ENCODE peak calls at places on chromosomes 1 and 21, in eight cellular contexts. W is esophagus squamous epithelium, F is osteoblast, H is GM12878, K is cardiac fibroblast, A is tibial artery, X is BE2C, O is choroid plexus epithelial cell. L is an unnamed sample.

GRCh38 chr1:90348934-90349333 is 354.0 kb downstream of the ZNF326 start:
- DNase-seq in W (no peak), O (no peak), K (no peak), X (no peak), A (no peak), H (no peak), F (no peak), L (no peak)

GRCh38 chr1:201614262-201615015 is 75.5 kb downstream of the NAV1 start:
- DNase-seq in X (no peak), K (peak), W (no peak), O (peak), A (no peak), F (peak), H (no peak), L (no peak)

GRCh38 chr1:153174624-153175023 is 23.9 kb upstream of the SPRR2G start:
- DNase-seq in O (no peak), H (no peak), A (no peak), K (no peak), W (no peak), F (no peak), X (no peak), L (no peak)

GRCh38 chr1:53371851-53372250 is 44.0 kb upstream of the LRP8 start:
- DNase-seq in F (no peak), H (no peak), X (no peak), O (no peak), W (no peak), A (peak), K (no peak), L (no peak)

GRCh38 chr1:235999259-235999925 is 65.5 kb downstream of the NID1 start:
- DNase-seq in F (peak), W (no peak), H (peak), O (peak), K (peak), A (no peak), X (no peak), L (peak)

GRCh38 chr21:33642896-33643657 is 776 bp downstream of the ITSN1 start:
- DNase-seq in W (no peak), F (peak), O (peak), K (peak), X (peak), A (peak), H (no peak), L (no peak)

GRCh38 chr1:47298025-47298699 is 15.8 kb downstream of the STIL start:
- DNase-seq in X (no peak), F (peak), A (no peak), O (no peak), H (no peak), W (no peak), K (peak), L (no peak)

GRCh38 chr1:177274687-177275211 is 104.0 kb downstream of the BRINP2 start:
- DNase-seq in K (peak), W (no peak), X (no peak), F (peak), H (no peak), O (peak), A (peak), L (no peak)

GRCh38 chr21:42229676-42230075 is 10.7 kb downstream of the ABCG1 start:
- DNase-seq in O (no peak), H (no peak), K (no peak), X (no peak), F (no peak), A (no peak), W (no peak), L (no peak)

GRCh38 chr1:4048076-4048475 is 148.0 kb upstream of the C1orf174 start:
- DNase-seq in A (no peak), F (no peak), O (no peak), X (no peak), W (no peak), K (no peak), H (no peak), L (no peak)

GRCh38 chr1:200147742-200148141 is 120.2 kb downstream of the NR5A2 start:
- DNase-seq in A (no peak), F (no peak), X (no peak), K (no peak), H (no peak), O (no peak), W (no peak), L (no peak)

GRCh38 chr1:200147094-200147493 is 119.6 kb downstream of the NR5A2 start:
- DNase-seq in H (no peak), K (no peak), A (no peak), F (no peak), W (no peak), X (no peak), O (no peak), L (no peak)

GRCh38 chr1:200146100-200146499 is 118.6 kb downstream of the NR5A2 start:
- DNase-seq in A (no peak), X (no peak), F (peak), K (no peak), H (no peak), W (no peak), O (no peak), L (no peak)

GRCh38 chr1:200139661-200140250 is 112.2 kb downstream of the NR5A2 start:
- DNase-seq in A (no peak), O (peak), X (peak), W (no peak), K (peak), H (no peak), F (peak), L (peak)

DNA sequence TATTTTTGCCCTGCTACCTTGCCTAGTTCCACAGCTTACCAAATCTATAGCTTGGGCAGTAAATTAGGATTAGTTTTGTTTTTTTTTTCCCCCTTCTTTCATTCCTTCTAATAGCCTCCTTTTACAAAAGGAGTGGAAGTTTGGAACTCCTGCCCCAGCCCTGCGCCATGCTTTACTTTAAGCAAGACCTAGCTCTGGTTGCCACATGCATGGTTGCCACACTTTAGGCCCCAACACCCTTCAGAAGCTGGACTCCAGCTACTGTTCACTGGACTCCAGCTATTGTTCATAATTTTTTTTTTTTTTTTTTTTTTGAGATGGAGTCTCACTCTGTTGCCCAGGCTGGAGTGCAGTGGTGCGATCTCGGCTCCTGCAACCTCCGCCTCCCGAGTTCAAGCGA is 115.8 kb downstream of the NR5A2 start:
- DNase-seq in W (no peak), X (no peak), F (no peak), O (no peak), K (no peak), A (no peak), H (no peak), L (no peak)
- TF ChIP-seq CTCF in W (no peak), X (no peak), F (no peak), O (no peak), K (no peak), A (no peak), H (no peak), L (no peak)

GRCh38 chr21:27649323-27649722 is 682.4 kb upstream of the ADAMTS5 start:
- DNase-seq in H (no peak), F (peak), W (no peak), A (no peak), O (peak), K (peak), X (no peak), L (no peak)

GRCh38 chr21:27646691-27647090 is 679.8 kb upstream of the ADAMTS5 start:
- DNase-seq in H (no peak), W (no peak), F (no peak), X (no peak), K (no peak), A (no peak), O (no peak), L (no peak)

GRCh38 chr21:27648560-27648959 is 681.7 kb upstream of the ADAMTS5 start:
- DNase-seq in K (peak), F (peak), H (no peak), X (no peak), W (no peak), O (peak), A (no peak), L (no peak)

GRCh38 chr21:27647401-27647800 is 680.5 kb upstream of the ADAMTS5 start:
- DNase-seq in H (no peak), X (no peak), O (peak), A (no peak), F (no peak), W (no peak), K (peak), L (no peak)

DNA sequence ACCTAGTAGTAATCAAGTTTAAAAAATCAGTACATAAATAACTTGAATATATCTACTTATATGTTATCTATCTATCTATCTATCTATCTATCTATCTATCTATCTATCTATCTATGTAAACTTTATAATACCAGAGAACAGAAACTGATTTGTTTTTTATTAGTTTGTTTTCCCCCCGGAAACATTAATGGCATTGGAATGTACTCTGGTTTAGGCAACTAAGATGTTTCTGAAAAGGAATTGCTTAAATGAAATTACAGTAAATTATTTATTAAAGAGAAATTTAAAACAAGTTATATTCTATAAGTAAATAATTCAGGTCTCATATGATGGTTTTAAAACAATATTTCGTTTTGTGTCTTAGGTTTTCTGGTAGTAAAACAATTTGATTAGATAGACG is 681.0 kb upstream of the ADAMTS5 start:
- DNase-seq in K (no peak), H (no peak), X (no peak), W (no peak), A (no peak), O (peak), F (no peak), L (no peak)
- H3K4me3 ChIP-seq in K (no peak), H (no peak), X (no peak), W (no peak), A (no peak), O (no peak), F (no peak), L (no peak)

GRCh38 chr1:64139877-64140276 is 63.5 kb upstream of the UBE2U start:
- DNase-seq in F (no peak), W (no peak), K (no peak), O (no peak), X (no peak), H (no peak), A (no peak), L (no peak)
- TF ChIP-seq CTCF in F (no peak), W (no peak), K (no peak), O (no peak), X (no peak), H (no peak), A (no peak), L (no peak)

DNA sequence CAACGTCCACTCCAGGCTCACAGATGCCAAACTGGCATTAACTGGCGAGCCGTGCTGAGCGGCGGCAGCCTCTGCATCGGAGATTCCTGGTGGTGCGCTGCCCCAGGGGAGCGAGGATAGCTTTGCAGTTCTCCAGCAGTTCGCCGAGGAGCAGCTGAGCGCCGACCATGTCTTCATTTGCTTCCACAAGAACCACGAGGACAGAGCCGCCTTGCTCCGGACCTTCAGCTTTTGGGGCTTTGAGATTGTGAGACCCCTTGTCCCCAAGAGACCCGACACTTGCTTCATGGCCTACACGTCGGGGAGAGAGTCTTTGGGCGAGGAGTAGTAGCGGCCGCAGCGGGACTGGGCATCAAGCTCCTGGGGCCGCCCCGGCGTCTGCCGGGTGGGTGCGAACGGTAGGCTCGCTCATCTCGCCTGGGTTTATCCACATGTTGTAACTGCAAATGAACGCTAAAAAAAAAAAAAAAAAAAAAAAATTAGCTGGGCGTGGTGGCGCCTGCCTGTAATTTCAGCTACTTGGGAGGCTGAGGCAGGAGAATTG is 28.0 kb upstream of the RLF start:
- DNase-seq in K (peak), F (peak), A (no peak), W (no peak), X (no peak), O (peak), H (no peak), L (no peak)
- H3K4me3 ChIP-seq in K (peak), F (peak), A (no peak), W (peak), X (no peak), O (peak), H (no peak), L (no peak)

GRCh38 chr1:230309646-230310177 is 116.4 kb downstream of the PGBD5 start:
- DNase-seq in H (no peak), W (no peak), X (no peak), K (no peak), O (no peak), A (no peak), F (no peak), L (no peak)

GRCh38 chr1:230308039-230308438 is 118.1 kb downstream of the PGBD5 start:
- DNase-seq in F (peak), W (no peak), H (no peak), A (peak), O (peak), K (peak), X (no peak), L (no peak)

GRCh38 chr1:230312676-230313075 is 113.5 kb downstream of the PGBD5 start:
- DNase-seq in O (no peak), W (no peak), X (no peak), F (no peak), H (no peak), K (no peak), A (no peak), L (no peak)

GRCh38 chr1:230308821-230309220 is 117.3 kb downstream of the PGBD5 start:
- DNase-seq in O (no peak), K (no peak), X (no peak), H (no peak), W (no peak), A (no peak), F (no peak), L (no peak)

DNA sequence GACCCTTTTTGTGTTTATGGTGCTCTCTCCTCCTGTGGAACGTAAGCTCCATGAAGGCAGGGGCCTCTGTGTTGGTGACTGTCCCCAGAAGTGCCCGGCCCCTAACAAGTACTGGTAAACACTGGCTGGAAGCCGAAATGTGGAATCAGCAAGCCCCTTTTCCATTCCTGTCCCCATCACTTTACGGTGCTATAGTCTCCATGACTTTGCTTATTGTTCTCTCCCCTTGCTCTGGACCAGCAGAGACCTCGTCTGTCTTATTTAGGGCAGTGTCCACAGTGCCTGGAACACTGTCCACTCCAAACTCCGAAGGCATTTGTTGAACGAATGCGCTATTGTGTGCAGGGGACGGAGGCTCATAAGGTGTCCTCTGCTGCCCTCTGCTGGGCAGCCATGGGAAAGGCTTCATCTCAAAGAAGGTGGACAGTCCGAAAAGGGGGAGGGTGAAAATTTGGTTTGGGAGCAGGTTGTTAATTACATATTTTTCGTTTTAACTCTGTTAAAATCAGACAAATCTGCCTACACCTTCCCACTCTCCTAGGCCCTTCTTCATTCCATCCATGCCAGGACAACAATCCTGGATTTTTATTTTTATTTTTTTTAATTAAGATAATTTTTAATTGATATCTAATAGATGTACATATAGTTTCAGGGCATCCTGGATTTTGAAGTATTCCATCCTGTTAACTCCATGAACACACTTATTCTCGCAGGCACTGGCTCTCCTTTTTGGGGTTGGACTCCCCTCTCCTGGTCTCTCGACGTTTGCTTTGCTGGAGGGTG is 115.6 kb downstream of the PGBD5 start:
- DNase-seq in X (peak), W (no peak), F (peak), A (peak), K (peak), O (peak), H (peak), L (peak)
- TF ChIP-seq CTCF in X (peak), W (peak), F (peak), A (peak), K (peak), O (peak), H (peak), L (peak)